ENCODE peak calls at places on chromosomes 11 and 22, in five cellular contexts. D, V, U, W and P are unnamed samples.
A peak's percentile ranks its signal among the peaks of the same experiment; 100 is the strongest.

GRCh38 chr11:46229250-46229649 is 48.2 kb upstream of the CREB3L1 start:
- DNase-seq in D (no peak), V (no peak), W (no peak), U (no peak), P (no peak)

GRCh38 chr11:72703281-72704008 is 29.2 kb upstream of the PDE2A start:
- DNase-seq in D (no peak), V (no peak), W (peak; percentile 63), U (peak; percentile 42), P (no peak)

GRCh38 chr11:67306769-67307544 is 3.6 kb downstream of the SSH3 start:
- DNase-seq in U (no peak), V (no peak), W (no peak), D (no peak), P (no peak)

GRCh38 chr22:47174096-47174495 is 411.6 kb downstream of the TBC1D22A start:
- DNase-seq in D (no peak), U (no peak), W (no peak), V (peak; percentile 45), P (peak; percentile 39)

GRCh38 chr11:95322546-95322945 is 91.5 kb upstream of the SESN3 start:
- DNase-seq in W (peak; percentile 25), U (no peak), V (no peak), D (no peak), P (no peak)

GRCh38 chr22:49630448-49630946 is 197.2 kb downstream of the BRD1 start:
- DNase-seq in U (no peak), D (no peak), W (no peak), V (peak; percentile 35), P (no peak)

GRCh38 chr11:77371646-77372045 is 70.2 kb upstream of the GDPD4 start:
- DNase-seq in V (no peak), U (no peak), D (no peak), W (no peak), P (no peak)

GRCh38 chr11:19966927-19967326 is 193.3 kb downstream of the DBX1 start:
- DNase-seq in W (no peak), D (no peak), U (no peak), V (no peak), P (no peak)

GRCh38 chr22:19330865-19331418 is 39.4 kb upstream of the CLTCL1 start:
- DNase-seq in D (no peak), V (no peak), W (no peak), U (no peak), P (no peak)

GRCh38 chr11:3234846-3235245 is 2.6 kb upstream of the MRGPRE start:
- DNase-seq in U (no peak), V (no peak), D (no peak), W (no peak), P (no peak)

GRCh38 chr22:21977814-21978213 is 4.8 kb downstream of the TOP3B start:
- DNase-seq in W (no peak), D (no peak), V (peak; percentile 20), U (no peak), P (no peak)

GRCh38 chr11:8722156-8722555 is 39.6 kb downstream of the RPL27A start:
- DNase-seq in W (peak; percentile 56), U (no peak), V (peak; percentile 18), D (no peak), P (peak; percentile 30)

GRCh38 chr22:22458896-22459588 is 49.5 kb downstream of the ZNF280B start:
- DNase-seq in U (no peak), V (no peak), W (no peak), D (no peak), P (no peak)

GRCh38 chr11:5992604-5993251 is 5.9 kb upstream of the OR52L1 start:
- DNase-seq in D (no peak), U (no peak), V (no peak), W (peak; percentile 7), P (no peak)

GRCh38 chr11:110251837-110252236 is 44.6 kb downstream of the RDX start:
- DNase-seq in W (peak; percentile 65), V (no peak), D (peak; percentile 57), U (peak; percentile 13), P (peak; percentile 80)

GRCh38 chr11:19766810-19767209 is 54.2 kb downstream of the NAV2 start:
- DNase-seq in D (no peak), V (no peak), W (peak; percentile 11), U (no peak), P (no peak)

GRCh38 chr22:46359362-46359761 is 23.8 kb downstream of the TRMU start:
- DNase-seq in V (no peak), W (no peak), U (no peak), D (no peak), P (no peak)

GRCh38 chr11:109132539-109132938 is 289.5 kb upstream of the C11orf87 start:
- DNase-seq in W (no peak), V (no peak), D (no peak), U (no peak), P (no peak)